ENCODE peak calls at places on chromosomes 5 and 9, in four cellular contexts. J, G, S and R are unnamed samples.

GRCh38 chr9:127523312-127523851 is 72.1 kb downstream of the LRSAM1 start:
- DNase-seq in S (no peak), J (no peak), G (no peak), R (no peak)

GRCh38 chr5:141845371-141845821 is 32.8 kb downstream of the PCDH1 start:
- DNase-seq in S (no peak), J (no peak), G (no peak), R (no peak)

GRCh38 chr5:179385892-179386291 is 40.6 kb upstream of the ADAMTS2 start:
- DNase-seq in G (no peak), J (no peak), S (no peak), R (no peak)

GRCh38 chr5:66680227-66680626 is 84.0 kb downstream of the MAST4 start:
- DNase-seq in J (no peak), S (no peak), G (no peak), R (no peak)

GRCh38 chr9:36327903-36328302 is 69.7 kb upstream of the GNE start:
- DNase-seq in J (no peak), G (peak; percentile 27), S (no peak), R (no peak)

GRCh38 chr5:52269395-52269794 is 518.3 kb upstream of the ITGA1 start:
- DNase-seq in G (no peak), J (no peak), S (no peak), R (no peak)

GRCh38 chr9:130343445-130343918 is 77.9 kb downstream of the HMCN2 start:
- DNase-seq in J (peak; percentile 3), S (no peak), G (no peak), R (no peak)

GRCh38 chr9:132694144-132694543 is 23.9 kb downstream of the GTF3C4 start:
- DNase-seq in G (no peak), J (no peak), S (no peak), R (no peak)

GRCh38 chr5:84550222-84550621 is 165.5 kb upstream of the EDIL3 start:
- DNase-seq in J (no peak), S (no peak), G (no peak), R (no peak)